ENCODE peak calls at places on chromosomes 13 and 19, in nine cellular contexts. Z, E, A, L, Q, C, G, D and M are unnamed samples.

GRCh38 chr13:23743717-23744116 is 145.5 kb downstream of the MIPEP start:
- DNase-seq in Z (no peak), E (no peak), A (no peak), L (no peak), Q (no peak), C (no peak), G (no peak), D (no peak), M (no peak)

GRCh38 chr19:39390460-39390758 is 497 bp downstream of the PAF1 start:
- DNase-seq in Z (no peak), E (peak), A (no peak), L (no peak), Q (no peak), C (peak), G (peak), D (no peak), M (no peak)

GRCh38 chr19:8321760-8322637 is 703 bp downstream of the RPS28 start:
- DNase-seq in Z (no peak), E (no peak), A (no peak), L (no peak), Q (no peak), C (no peak), G (no peak), D (no peak), M (no peak)

GRCh38 chr13:34678154-34678553 is 263.9 kb upstream of the NBEA start:
- DNase-seq in Z (no peak), E (no peak), A (no peak), L (no peak), Q (no peak), C (no peak), G (no peak), D (no peak), M (no peak)

GRCh38 chr13:113915012-113915763 is 51.3 kb upstream of the GAS6 start:
- DNase-seq in Z (no peak), E (no peak), A (peak), L (no peak), Q (peak), C (no peak), G (peak), D (no peak), M (no peak)

GRCh38 chr13:41827507-41828213 is 133.2 kb downstream of the VWA8 start:
- DNase-seq in Z (no peak), E (peak), A (no peak), L (peak), Q (no peak), C (peak), G (peak), D (no peak), M (no peak)

GRCh38 chr13:110274687-110275086 is 32.3 kb downstream of the COL4A1 start:
- DNase-seq in Z (peak), E (no peak), A (no peak), L (peak), Q (no peak), C (no peak), G (no peak), D (no peak), M (no peak)

GRCh38 chr19:48746738-48747575 is at the start of gene IZUMO1:
- DNase-seq in Z (peak), E (peak), A (peak), L (peak), Q (peak), C (peak), G (peak), D (peak), M (peak)

GRCh38 chr19:15372891-15373301 is 6.7 kb downstream of the AKAP8 start:
- DNase-seq in Z (no peak), E (no peak), A (no peak), L (no peak), Q (no peak), C (no peak), G (no peak), D (no peak), M (no peak)

GRCh38 chr19:12875086-12875485 is 6.2 kb downstream of the DNASE2 start:
- DNase-seq in Z (no peak), E (no peak), A (no peak), L (no peak), Q (no peak), C (no peak), G (no peak), D (no peak), M (no peak)

GRCh38 chr13:25085125-25085742 is 10.7 kb upstream of the PABPC3 start:
- DNase-seq in Z (no peak), E (peak), A (no peak), L (peak), Q (peak), C (no peak), G (peak), D (peak), M (no peak)

GRCh38 chr13:100394005-100394695 is 194.4 kb downstream of the GGACT start:
- DNase-seq in Z (no peak), E (peak), A (no peak), L (peak), Q (no peak), C (no peak), G (no peak), D (no peak), M (no peak)

GRCh38 chr13:23365652-23366051 is 67.8 kb downstream of the SACS start:
- DNase-seq in Z (no peak), E (no peak), A (no peak), L (no peak), Q (no peak), C (no peak), G (no peak), D (no peak), M (no peak)

GRCh38 chr19:44925114-44925891 is 10.9 kb downstream of the APOC1 start:
- DNase-seq in Z (peak), E (peak), A (no peak), L (no peak), Q (no peak), C (peak), G (peak), D (no peak), M (peak)

GRCh38 chr19:38806371-38806770 is 6.4 kb downstream of the LGALS4 start:
- DNase-seq in Z (no peak), E (no peak), A (no peak), L (no peak), Q (peak), C (no peak), G (no peak), D (no peak), M (no peak)

GRCh38 chr13:28820099-28821051 is at the start of gene MTUS2:
- DNase-seq in Z (no peak), E (no peak), A (no peak), L (no peak), Q (no peak), C (no peak), G (no peak), D (no peak), M (no peak)

GRCh38 chr13:28434934-28435333 is 60.0 kb downstream of the FLT1 start:
- DNase-seq in Z (no peak), E (no peak), A (no peak), L (no peak), Q (no peak), C (no peak), G (no peak), D (no peak), M (no peak)

GRCh38 chr19:850221-850978 is 1.7 kb upstream of the ELANE start:
- DNase-seq in Z (peak), E (peak), A (no peak), L (peak), Q (peak), C (peak), G (peak), D (peak), M (no peak)

GRCh38 chr13:85241045-85241444 is 558.2 kb downstream of the SLITRK6 start:
- DNase-seq in Z (no peak), E (peak), A (no peak), L (no peak), Q (no peak), C (no peak), G (no peak), D (no peak), M (no peak)

GRCh38 chr13:58583961-58584360 is 952.4 kb downstream of the PCDH17 start:
- DNase-seq in Z (no peak), E (no peak), A (no peak), L (no peak), Q (no peak), C (no peak), G (no peak), D (no peak), M (no peak)

GRCh38 chr13:57631607-57632275 is at the start of gene PCDH17:
- DNase-seq in Z (peak), E (no peak), A (peak), L (peak), Q (no peak), C (no peak), G (peak), D (peak), M (peak)

GRCh38 chr13:40193290-40194203 is 472.9 kb downstream of the FOXO1 start:
- DNase-seq in Z (peak), E (peak), A (no peak), L (no peak), Q (no peak), C (no peak), G (no peak), D (no peak), M (no peak)

GRCh38 chr13:41061914-41062837 is 867 bp downstream of the WBP4 start:
- DNase-seq in Z (no peak), E (peak), A (no peak), L (peak), Q (no peak), C (no peak), G (no peak), D (no peak), M (no peak)

GRCh38 chr19:11446652-11447301 is 11.3 kb downstream of the PRKCSH start:
- DNase-seq in Z (peak), E (peak), A (peak), L (peak), Q (peak), C (peak), G (peak), D (peak), M (no peak)

GRCh38 chr19:31255174-31255862 is 93.9 kb downstream of the TSHZ3 start:
- DNase-seq in Z (no peak), E (no peak), A (no peak), L (no peak), Q (no peak), C (no peak), G (no peak), D (no peak), M (no peak)

GRCh38 chr19:54335164-54335563 is 3.8 kb downstream of the LILRA4 start:
- DNase-seq in Z (no peak), E (no peak), A (no peak), L (no peak), Q (no peak), C (no peak), G (no peak), D (no peak), M (no peak)

GRCh38 chr13:50589139-50589538 is 254.4 kb downstream of the DLEU7 start:
- DNase-seq in Z (no peak), E (peak), A (no peak), L (no peak), Q (no peak), C (no peak), G (no peak), D (peak), M (no peak)
- TF ChIP-seq CTCF in Z (no peak), E (no peak), A (no peak), L (no peak), Q (no peak), C (no peak), G (no peak), D (no peak), M (no peak)

DNA sequence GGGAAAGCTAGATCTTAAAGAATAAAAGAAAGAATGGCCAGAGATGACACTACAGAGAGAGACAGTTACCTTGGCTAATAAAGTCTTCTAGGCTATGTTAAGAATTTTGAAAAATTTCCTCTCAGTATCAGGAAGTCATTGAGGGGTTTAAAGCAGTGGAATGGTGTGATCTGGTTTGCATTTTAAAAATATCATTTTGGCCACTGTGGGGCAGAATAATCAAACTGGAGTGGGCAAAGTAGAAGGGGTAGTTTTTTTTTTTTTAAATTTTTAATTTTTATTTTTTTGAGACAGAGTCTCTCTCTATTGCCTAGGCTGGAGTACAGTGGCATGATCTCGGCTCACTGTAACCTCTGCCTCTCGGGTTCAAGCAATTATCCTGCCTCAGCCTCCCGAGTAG is 4.4 kb upstream of the CNMD start:
- DNase-seq in Z (no peak), E (no peak), A (no peak), L (peak), Q (no peak), C (no peak), G (no peak), D (no peak), M (no peak)
- TF ChIP-seq CTCF in Z (no peak), E (no peak), A (no peak), L (peak), Q (no peak), C (no peak), G (no peak), D (peak), M (no peak)

DNA sequence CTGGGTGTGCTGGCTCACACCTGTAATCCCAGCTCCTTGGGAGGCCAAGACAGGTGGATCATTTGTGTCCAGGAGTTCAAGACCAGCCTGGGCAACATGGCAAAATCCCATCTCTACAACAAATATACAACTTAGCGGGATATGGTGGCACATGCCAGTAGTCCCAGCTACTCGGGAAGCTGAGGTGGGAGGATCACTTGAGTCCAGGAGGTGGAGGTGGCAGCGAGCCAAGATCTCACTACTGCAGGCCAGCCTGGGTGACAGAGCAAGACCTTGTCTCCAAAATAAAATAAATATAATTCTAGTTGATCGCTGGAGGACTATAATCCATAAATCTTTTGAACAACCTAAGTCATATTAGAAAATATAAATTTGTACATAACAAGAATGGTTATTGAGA is 1061.5 kb upstream of the PCDH9 start:
- DNase-seq in Z (no peak), E (no peak), A (no peak), L (no peak), Q (no peak), C (no peak), G (no peak), D (peak), M (no peak)
- TF ChIP-seq CTCF in Z (no peak), E (no peak), A (no peak), L (no peak), Q (no peak), C (no peak), G (no peak), D (no peak), M (no peak)

DNA sequence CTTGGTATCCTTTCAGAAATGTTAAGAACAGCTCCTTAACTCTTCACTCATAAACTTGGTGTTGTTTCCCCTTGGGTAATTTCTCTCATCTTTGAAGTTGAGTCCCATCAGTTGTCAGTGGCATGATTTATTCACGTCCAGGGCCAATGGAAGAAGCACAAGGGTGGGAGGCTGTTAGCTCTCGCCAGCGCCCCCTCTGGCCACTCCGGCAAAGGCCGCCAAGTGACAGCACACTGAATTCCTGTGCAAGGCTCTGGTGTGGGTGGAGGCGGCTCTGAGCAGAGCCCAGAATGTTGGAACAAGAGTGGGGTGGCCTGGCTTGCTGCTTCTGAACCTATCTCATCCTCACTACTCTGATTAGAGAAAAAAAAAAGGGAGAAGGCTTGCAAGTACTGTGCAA is 13.1 kb upstream of the MEDAG start:
- DNase-seq in Z (no peak), E (peak), A (peak), L (peak), Q (peak), C (peak), G (peak), D (peak), M (no peak)
- TF ChIP-seq CTCF in Z (peak), E (peak), A (peak), L (peak), Q (peak), C (no peak), G (peak), D (peak), M (peak)